ENCODE peak calls at places on chromosome 17, in five cellular contexts. T is neuronal stem cell, D is IMR-90, C is H9, M is mesenchymal stem cell. U is an unnamed sample.

GRCh38 chr17:37483311-37484039 is 6.2 kb upstream of the DUSP14 start:
- DNase-seq in T (no peak), D (peak; percentile 98), C (no peak), M (peak; percentile 99), U (peak; percentile 65)

GRCh38 chr17:13333661-13334060 is 268.1 kb downstream of the HS3ST3A1 start:
- DNase-seq in T (no peak), D (no peak), C (no peak), M (no peak), U (no peak)

GRCh38 chr17:44633998-44634397 is 22.3 kb upstream of the MEIOC start:
- DNase-seq in T (no peak), D (no peak), C (no peak), M (no peak), U (no peak)

GRCh38 chr17:66748578-66748977 is 86.3 kb upstream of the CACNG5 start:
- DNase-seq in T (no peak), D (no peak), C (no peak), M (no peak), U (no peak)

GRCh38 chr17:64081802-64082799 is 47.8 kb downstream of the ERN1 start:
- DNase-seq in T (no peak), D (peak; percentile 82), C (no peak), M (peak; percentile 92), U (peak; percentile 76)

GRCh38 chr17:40910441-40910841 is 25.4 kb upstream of the KRT20 start:
- DNase-seq in T (no peak), D (peak; percentile 55), C (no peak), M (peak; percentile 24), U (no peak)

GRCh38 chr17:50146230-50146926 is 4.1 kb downstream of the PPP1R9B start:
- DNase-seq in T (no peak), D (no peak), C (no peak), M (no peak), U (no peak)

GRCh38 chr17:44872131-44872768 is 24.6 kb downstream of the HIGD1B start:
- DNase-seq in T (no peak), D (no peak), C (no peak), M (no peak), U (no peak)

GRCh38 chr17:6546069-6546718 is 10.2 kb downstream of the PITPNM3 start:
- DNase-seq in T (no peak), D (peak; percentile 67), C (no peak), M (peak; percentile 7), U (no peak)

GRCh38 chr17:79732804-79733691 is 2.3 kb downstream of the ENPP7 start:
- DNase-seq in T (no peak), D (no peak), C (no peak), M (peak; percentile 38), U (no peak)

GRCh38 chr17:50290074-50290702 is 15.9 kb downstream of the TMEM92 start:
- DNase-seq in T (no peak), D (peak; percentile 100), C (no peak), M (peak; percentile 99), U (peak; percentile 74)

GRCh38 chr17:21275047-21275578 is 9.4 kb upstream of the MAP2K3 start:
- DNase-seq in T (no peak), D (no peak), C (no peak), M (no peak), U (no peak)

GRCh38 chr17:61144137-61144536 is 255.5 kb upstream of the TBX2 start:
- DNase-seq in T (no peak), D (no peak), C (no peak), M (peak; percentile 70), U (no peak)

GRCh38 chr17:39744836-39745215 is 7.1 kb downstream of the GRB7 start:
- DNase-seq in T (no peak), D (no peak), C (peak; percentile 31), M (no peak), U (no peak)

GRCh38 chr17:48131216-48131824 is 23.8 kb downstream of the SNX11 start:
- DNase-seq in T (peak; percentile 72), D (peak; percentile 66), C (peak; percentile 86), M (peak; percentile 73), U (peak; percentile 90)

GRCh38 chr17:29844339-29845048 is 85.5 kb downstream of the SSH2 start:
- DNase-seq in T (no peak), D (no peak), C (no peak), M (peak; percentile 32), U (peak; percentile 72)

GRCh38 chr17:82862191-82862590 is 22.4 kb upstream of the ZNF750 start:
- DNase-seq in T (no peak), D (no peak), C (no peak), M (no peak), U (no peak)

GRCh38 chr17:50708050-50709000 is 611 bp upstream of the ANKRD40 start:
- DNase-seq in T (no peak), D (no peak), C (no peak), M (peak; percentile 43), U (no peak)

GRCh38 chr17:68428498-68429172 is 28.7 kb downstream of the WIPI1 start:
- DNase-seq in T (no peak), D (no peak), C (no peak), M (no peak), U (no peak)

DNA sequence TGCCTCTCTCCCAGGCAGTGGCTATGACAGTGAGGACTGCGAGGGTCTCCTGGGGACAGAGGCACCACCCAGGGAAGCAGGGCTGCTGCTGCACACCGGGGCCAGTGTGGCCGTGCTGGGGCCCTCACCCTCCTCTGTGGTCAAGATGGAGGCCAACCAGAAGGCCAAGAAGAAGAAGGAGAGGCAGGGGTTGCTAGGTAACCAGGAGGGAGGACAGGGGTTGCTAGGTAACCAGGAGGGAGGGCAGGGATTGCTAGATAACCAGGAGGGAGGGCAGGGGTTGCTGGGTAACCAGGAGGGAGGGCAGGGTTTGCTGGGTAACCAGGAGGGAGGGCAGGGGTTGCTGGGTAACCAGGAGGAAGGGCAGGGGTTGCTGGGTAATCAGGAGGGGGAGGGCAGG is 55.2 kb downstream of the ACTG1 start:
- DNase-seq in T (no peak), D (no peak), C (no peak), M (no peak), U (peak; percentile 38)
- H2BK15ac ChIP-seq in T (peak overlapping the region; percentile 6), D (no peak overlapping the region), C (no peak overlapping the region), M (no peak overlapping the region), U (no peak overlapping the region)

GRCh38 chr17:77746901-77747620 is 211.4 kb upstream of the TNRC6C start:
- DNase-seq in T (peak; percentile 90), D (no peak), C (no peak), M (no peak), U (no peak)

GRCh38 chr17:77745702-77746101 is 212.8 kb upstream of the TNRC6C start:
- DNase-seq in T (no peak), D (no peak), C (no peak), M (no peak), U (no peak)

GRCh38 chr17:77742579-77742978 is 215.9 kb upstream of the TNRC6C start:
- DNase-seq in T (peak; percentile 74), D (no peak), C (no peak), M (no peak), U (peak; percentile 35)

GRCh38 chr17:77746391-77746790 is 212.1 kb upstream of the TNRC6C start:
- DNase-seq in T (no peak), D (no peak), C (no peak), M (no peak), U (no peak)

DNA sequence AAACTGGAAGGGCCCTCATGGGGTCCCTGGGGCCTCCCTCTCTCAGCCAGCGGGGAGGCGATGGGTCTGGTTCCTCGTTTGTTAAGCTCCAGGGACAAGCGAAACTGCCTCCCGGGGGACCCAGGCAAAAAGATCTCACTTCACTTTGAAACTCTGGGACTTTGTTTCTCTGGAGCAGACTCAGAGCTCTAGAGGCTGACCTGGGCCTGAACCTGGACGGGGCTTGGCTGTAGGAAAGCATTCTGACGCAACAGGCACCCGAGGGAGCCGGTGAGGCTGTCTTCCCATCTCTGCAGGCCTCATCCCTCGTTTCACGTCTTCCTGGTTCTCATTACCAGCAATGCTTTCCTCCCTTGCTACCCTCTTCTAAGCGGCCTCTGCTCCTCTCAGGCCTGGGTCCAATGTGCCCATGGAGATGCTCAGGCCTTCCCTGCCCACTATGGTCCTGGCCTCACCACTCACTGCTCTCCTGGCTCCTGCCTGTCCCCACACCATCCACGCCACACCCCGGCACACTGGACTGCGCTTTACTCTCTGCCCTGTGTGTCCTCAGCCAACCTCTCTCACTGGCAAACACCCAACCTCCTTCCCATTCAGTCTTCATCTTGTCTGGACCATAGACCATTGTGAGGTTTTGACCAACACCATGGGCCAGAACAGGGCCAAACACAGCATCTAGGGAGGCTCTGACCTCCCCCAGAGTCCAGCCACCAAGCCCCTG is 214.1 kb upstream of the TNRC6C start:
- DNase-seq in T (no peak), D (no peak), C (no peak), M (no peak), U (no peak)
- H2BK15ac ChIP-seq in T (peak overlapping the region; percentile 94), D (no peak overlapping the region), C (no peak overlapping the region), M (no peak overlapping the region), U (no peak overlapping the region)

DNA sequence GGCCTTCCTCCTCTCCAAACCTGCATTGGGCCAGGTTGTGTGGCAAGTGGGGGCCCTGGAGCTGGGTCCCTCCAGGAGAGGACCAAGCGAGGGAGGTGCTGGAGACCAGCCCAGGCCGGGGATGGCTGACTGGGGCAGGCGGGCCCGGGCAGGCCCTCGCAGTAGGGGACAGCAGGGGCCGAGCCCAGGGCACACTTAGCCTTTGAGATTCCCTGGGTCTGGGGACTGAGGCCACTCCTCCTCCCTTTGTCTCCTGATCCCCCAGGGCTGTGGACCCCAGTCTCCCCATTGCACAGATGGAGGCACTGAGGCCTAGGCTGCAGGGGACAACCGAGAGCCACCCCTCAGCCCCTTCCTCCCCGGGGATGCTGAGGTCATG is 5.2 kb downstream of the FOXJ1 start:
- DNase-seq in T (no peak), D (no peak), C (peak; percentile 62), M (no peak), U (no peak)
- H2BK15ac ChIP-seq in T (peak overlapping the region; percentile 99), D (no peak overlapping the region), C (no peak overlapping the region), M (no peak overlapping the region), U (no peak overlapping the region)

DNA sequence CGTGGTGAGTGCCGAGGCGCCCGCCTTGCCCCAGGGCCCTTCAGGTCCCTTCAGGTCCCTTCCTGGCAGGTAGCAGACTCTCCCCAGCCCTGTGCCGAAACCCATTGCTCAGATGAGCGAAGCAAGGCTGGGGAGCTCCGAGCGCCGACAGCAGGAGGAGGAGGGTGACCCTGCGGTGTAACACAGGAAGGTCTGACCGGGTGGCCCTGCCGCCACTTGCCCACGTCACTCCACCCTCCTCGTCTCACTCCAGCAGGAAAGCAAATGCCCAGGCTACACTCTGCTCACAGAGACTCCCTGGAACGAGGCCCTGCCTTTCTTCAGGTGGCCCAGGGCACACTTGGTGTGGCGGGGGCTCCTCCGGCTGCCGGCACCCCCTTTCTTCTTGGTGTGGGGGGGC is 57.2 kb downstream of the ACTG1 start:
- DNase-seq in T (no peak), D (no peak), C (no peak), M (no peak), U (no peak)
- H2BK15ac ChIP-seq in T (no peak overlapping the region), D (no peak overlapping the region), C (no peak overlapping the region), M (no peak overlapping the region), U (no peak overlapping the region)

DNA sequence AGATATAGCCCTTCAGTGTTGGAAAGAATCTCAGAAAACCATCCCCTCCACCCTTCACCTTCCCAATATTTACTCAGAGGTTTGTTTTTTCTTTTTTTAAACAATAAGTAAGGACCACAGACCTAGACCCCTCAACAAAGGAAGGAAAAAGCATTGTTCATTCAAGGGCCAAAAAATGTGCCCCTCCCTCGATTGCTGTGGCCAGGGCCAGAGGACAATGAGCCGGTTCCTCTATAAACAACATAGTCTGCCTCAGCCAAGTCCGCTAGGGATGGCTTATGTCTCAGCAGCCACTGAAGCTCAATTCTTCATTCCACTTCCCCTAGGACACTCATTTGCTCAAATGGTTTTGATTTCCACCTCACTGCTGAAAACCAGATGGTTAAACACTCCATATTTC is 24.0 kb downstream of the TRIM16 start:
- DNase-seq in T (no peak), D (no peak), C (no peak), M (no peak), U (no peak)
- H2BK15ac ChIP-seq in T (no peak overlapping the region), D (no peak overlapping the region), C (no peak overlapping the region), M (no peak overlapping the region), U (no peak overlapping the region)